ENCODE peak calls at places on chromosome 13, in six cellular contexts. T is upper lobe of left lung, R is fibroblast of lung, O is GM23338, I is endodermal cell, B is thoracic aorta. D is an unnamed sample.

GRCh38 chr13:76425930-76426329 is 460.3 kb downstream of the KCTD12 start:
- DNase-seq in O (no peak), R (peak; percentile 72), I (no peak), T (no peak), B (no peak), D (no peak)

GRCh38 chr13:22915442-22916082 is 265.2 kb upstream of the SGCG start:
- DNase-seq in B (no peak), O (peak; percentile 84), T (peak; percentile 46), I (peak; percentile 95), R (peak; percentile 65), D (peak; percentile 38)

GRCh38 chr13:88932950-88933349 is 1261.8 kb downstream of the SLITRK5 start:
- DNase-seq in R (peak; percentile 9), O (no peak), T (no peak), B (no peak), I (no peak), D (no peak)

GRCh38 chr13:113616281-113616906 is 31.8 kb downstream of the TFDP1 start:
- DNase-seq in O (no peak), I (no peak), B (no peak), R (no peak), T (peak; percentile 66), D (no peak)

GRCh38 chr13:28659611-28659970 is 661 bp downstream of the POMP start:
- DNase-seq in O (no peak), I (no peak), B (no peak), T (no peak), R (peak; percentile 72), D (no peak)

GRCh38 chr13:108859202-108860012 is 230.0 kb downstream of the MYO16 start:
- DNase-seq in T (no peak), B (no peak), I (no peak), O (peak; percentile 41), R (peak; percentile 69), D (no peak)

GRCh38 chr13:113547248-113547971 is 37.1 kb upstream of the TFDP1 start:
- DNase-seq in O (no peak), B (no peak), I (peak; percentile 22), T (no peak), R (peak; percentile 84), D (no peak)

GRCh38 chr13:102233566-102234208 is 168.2 kb downstream of the FGF14 start:
- DNase-seq in B (no peak), T (no peak), I (no peak), O (no peak), R (no peak), D (no peak)

GRCh38 chr13:95382411-95382810 is 81.2 kb upstream of the ABCC4 start:
- DNase-seq in O (no peak), B (no peak), R (no peak), T (no peak), I (no peak), D (no peak)

GRCh38 chr13:108980237-108980636 is 350.8 kb downstream of the MYO16 start:
- DNase-seq in B (no peak), T (no peak), R (no peak), I (no peak), O (no peak), D (no peak)

GRCh38 chr13:102800145-102801041 is 1.5 kb downstream of the BIVM start:
- DNase-seq in T (peak; percentile 77), O (peak; percentile 85), I (peak; percentile 95), B (no peak), R (peak; percentile 78), D (peak; percentile 86)

GRCh38 chr13:27523345-27524073 is 73.1 kb upstream of the MTIF3 start:
- DNase-seq in B (no peak), R (no peak), T (no peak), I (no peak), O (no peak), D (no peak)

GRCh38 chr13:29925457-29925856 is 75.0 kb upstream of the UBL3 start:
- DNase-seq in T (peak; percentile 94), B (peak; percentile 90), O (no peak), I (no peak), R (peak; percentile 81), D (peak; percentile 55)

GRCh38 chr13:112849500-112849899 is 119.5 kb upstream of the MCF2L start:
- DNase-seq in B (no peak), T (peak; percentile 71), I (no peak), R (peak; percentile 23), O (no peak), D (no peak)

GRCh38 chr13:41213316-41213715 is 18.9 kb upstream of the KBTBD7 start:
- DNase-seq in T (no peak), I (no peak), O (no peak), B (no peak), R (no peak), D (no peak)

GRCh38 chr13:51318015-51318414 is 21.5 kb upstream of the SERPINE3 start:
- DNase-seq in O (no peak), B (no peak), I (peak; percentile 20), R (no peak), T (no peak), D (no peak)

GRCh38 chr13:98143157-98143553 is 261 bp downstream of the FARP1 start:
- DNase-seq in O (no peak), T (no peak), R (no peak), I (peak; percentile 85), B (no peak), D (peak; percentile 58)

GRCh38 chr13:35865341-35866240 is 265.6 kb downstream of the DCLK1 start:
- DNase-seq in I (no peak), B (no peak), R (no peak), T (peak; percentile 60), O (no peak), D (no peak)

GRCh38 chr13:93364166-93364565 is 137.6 kb downstream of the GPC6 start:
- DNase-seq in O (no peak), I (no peak), B (no peak), R (peak; percentile 68), T (no peak), D (no peak)

GRCh38 chr13:90632184-90632583 is 715.3 kb upstream of the MIR17HG start:
- DNase-seq in T (no peak), R (no peak), O (no peak), B (no peak), I (no peak), D (no peak)

GRCh38 chr13:23753523-23753922 is 135.7 kb downstream of the MIPEP start:
- DNase-seq in R (peak; percentile 53), T (peak; percentile 41), O (peak; percentile 31), B (no peak), I (no peak), D (no peak)

GRCh38 chr13:61192826-61193225 is 222.8 kb downstream of the PCDH20 start:
- DNase-seq in R (no peak), T (no peak), I (no peak), B (no peak), O (no peak), D (no peak)

GRCh38 chr13:73096173-73097117 is 37.6 kb downstream of the KLF5 start:
- DNase-seq in T (no peak), B (no peak), R (peak; percentile 69), I (no peak), O (no peak), D (no peak)

GRCh38 chr13:36054041-36054440 is 77.1 kb downstream of the DCLK1 start:
- DNase-seq in T (no peak), B (no peak), R (no peak), I (no peak), O (no peak), D (no peak)

GRCh38 chr13:68066879-68067513 is 836.9 kb upstream of the PCDH9 start:
- DNase-seq in B (no peak), I (no peak), T (no peak), O (no peak), R (no peak), D (no peak)

GRCh38 chr13:95749545-95749944 is 72.6 kb downstream of the DNAJC3 start:
- DNase-seq in T (no peak), I (no peak), B (no peak), O (no peak), R (no peak), D (no peak)

GRCh38 chr13:91904597-91904996 is 506.2 kb downstream of the GPC5 start:
- DNase-seq in R (no peak), I (no peak), B (no peak), T (no peak), O (no peak), D (no peak)

GRCh38 chr13:73765651-73766384 is 368.4 kb downstream of the KLF12 start:
- DNase-seq in T (peak; percentile 59), I (peak; percentile 93), O (peak; percentile 87), B (peak; percentile 33), R (peak; percentile 87), D (peak; percentile 84)

DNA sequence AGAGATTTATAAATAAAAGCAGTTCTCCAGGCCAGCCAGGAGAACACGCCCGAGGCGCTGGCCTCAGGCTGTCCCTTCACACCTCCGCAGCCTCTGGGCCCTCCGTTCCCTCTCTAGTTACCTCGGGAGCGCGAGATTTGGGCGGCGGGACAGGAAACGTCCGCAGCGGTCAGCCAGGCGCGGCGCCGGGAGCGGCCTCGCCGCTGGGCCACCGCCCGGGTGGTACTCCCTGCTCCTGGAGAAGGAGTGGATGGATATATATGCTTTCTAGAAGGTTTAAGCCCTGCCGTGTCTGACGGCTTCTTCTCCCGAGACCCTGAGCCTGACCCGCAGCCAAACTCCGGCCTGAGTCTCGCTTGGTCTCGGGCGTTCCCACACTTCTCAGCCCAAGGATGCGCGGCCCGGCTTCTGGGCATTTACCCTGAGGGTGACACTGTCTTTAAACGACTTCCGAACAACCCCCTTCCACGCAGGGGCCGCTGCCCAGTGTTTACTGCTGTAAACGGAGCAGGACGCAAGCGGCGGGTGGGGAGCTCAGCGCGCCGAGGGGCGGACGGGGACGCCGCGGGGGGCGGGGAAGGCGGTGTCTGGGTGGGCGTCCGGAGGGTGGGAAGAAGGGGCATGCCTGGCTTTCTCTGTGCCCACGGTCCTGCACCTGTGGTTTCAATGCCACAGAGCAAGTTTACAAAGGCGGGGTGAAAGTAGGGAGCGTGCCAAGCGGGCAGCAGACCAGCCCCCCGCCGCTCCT is 2.0 kb upstream of the ZIC2 start:
- DNase-seq in O (peak; percentile 87), R (no peak), B (no peak), T (peak; percentile 19), I (peak; percentile 87), D (no peak)
- H3K4me3 ChIP-seq in O (peak overlapping the region; percentile 89), R (no peak overlapping the region), B (peak overlapping the region; percentile 79), T (peak overlapping the region; percentile 49), I (peak overlapping the region; percentile 93), D (peak overlapping the region; percentile 68)

GRCh38 chr13:20191311-20191901 is 1.3 kb downstream of the GJB2 start:
- DNase-seq in O (peak; percentile 39), I (peak; percentile 65), R (no peak), T (no peak), B (no peak), D (no peak)
- H3K4me3 ChIP-seq in O (peak overlapping the region; percentile 69), I (peak overlapping the region; percentile 78), R (no peak overlapping the region), T (peak overlapping the region; percentile 61), B (peak overlapping the region; percentile 75), D (peak overlapping the region; percentile 75)

DNA sequence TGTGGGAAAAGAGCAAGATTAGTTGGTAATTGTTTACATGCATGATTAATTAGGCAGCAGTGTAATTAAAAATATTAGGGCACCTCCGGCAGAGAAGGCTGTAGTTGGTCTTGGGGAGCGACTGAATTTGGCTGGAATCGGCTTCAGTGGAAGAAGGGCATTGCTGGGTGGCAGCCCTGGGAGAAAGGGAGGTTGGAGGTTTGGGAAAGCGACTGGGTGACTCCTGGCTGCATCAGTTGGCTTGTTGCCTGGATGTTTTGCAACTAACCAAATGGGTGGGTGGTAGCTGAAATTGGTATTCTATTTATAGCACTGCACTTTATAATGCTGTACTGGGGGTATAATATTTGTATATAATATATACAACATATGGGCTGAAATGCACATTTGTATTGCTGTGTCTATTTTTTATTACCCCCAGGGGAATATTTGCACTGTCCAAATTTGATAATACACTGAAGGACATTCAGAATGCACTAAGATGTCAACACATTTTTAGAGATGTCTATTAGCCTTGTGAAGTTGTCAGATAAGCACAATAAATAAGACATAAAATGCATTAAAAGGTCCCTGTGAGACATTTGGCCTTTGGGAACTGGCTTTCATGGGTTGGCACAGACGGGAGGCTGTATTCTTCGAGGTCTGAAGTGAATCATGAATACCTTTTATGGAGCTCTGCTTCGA is 1.7 kb downstream of the B3GLCT start:
- DNase-seq in R (peak; percentile 50), O (no peak), I (no peak), B (no peak), T (no peak), D (no peak)
- H3K4me3 ChIP-seq in R (peak overlapping the region; percentile 68), O (peak overlapping the region; percentile 59), I (peak overlapping the region; percentile 82), B (peak overlapping the region; percentile 85), T (peak overlapping the region; percentile 90), D (peak overlapping the region; percentile 78)

GRCh38 chr13:46893820-46894533 is 2.9 kb downstream of the HTR2A start:
- DNase-seq in T (peak; percentile 69), O (peak; percentile 78), R (peak; percentile 36), B (no peak), I (peak; percentile 91), D (peak; percentile 58)
- H3K4me3 ChIP-seq in T (peak overlapping the region; percentile 66), O (peak overlapping the region; percentile 82), R (peak overlapping the region; percentile 68), B (peak overlapping the region; percentile 81), I (peak overlapping the region; percentile 79), D (peak overlapping the region; percentile 67)

D was measured in left ventricle myocardium inferior.